ENCODE peak calls at places on chromosomes 4 and X, in ten cellular contexts. S is activated CD4-positive, alpha-beta T cell treated with anti-CD3 and anti-CD28 coated beads, Interleukin-2, amount 50 U/mL, for 24 hours; J is ACHN; A is sciatic nerve; X is endothelial cell; G is NCI-H2171; Q is NCI-H748 treated with DMSO at 0.1 percent for 48 hours; K is MV-4-11; L is GM23248; C is AG08396. E is an unnamed sample.

GRCh38 chr4:77433102-77433733 is 172.4 kb upstream of the CXCL13 start:
- DNase-seq in S (no peak), J (peak), A (no peak), X (peak), G (no peak), Q (peak), K (peak), L (peak), C (peak), E (no peak)

GRCh38 chr4:189436207-189436606 is 504.5 kb upstream of the FRG1 start:
- DNase-seq in S (no peak), J (no peak), A (no peak), X (peak), G (no peak), Q (no peak), K (no peak), L (peak), C (no peak), E (no peak)

GRCh38 chrX:121307441-121307840 is 260.0 kb downstream of the GLUD2 start:
- DNase-seq in S (no peak), J (no peak), A (no peak), X (no peak), G (no peak), Q (no peak), K (peak), L (peak), C (no peak), E (no peak)

GRCh38 chr4:77073981-77074865 is 1.6 kb downstream of the CCNI start:
- DNase-seq in S (no peak), J (no peak), A (no peak), X (no peak), G (no peak), Q (peak), K (no peak), L (peak), C (no peak), E (no peak)

GRCh38 chr4:84596826-84597225 is 13.9 kb downstream of the CDS1 start:
- DNase-seq in S (no peak), J (no peak), A (no peak), X (no peak), G (no peak), Q (no peak), K (peak), L (no peak), C (no peak), E (no peak)

GRCh38 chr4:5888222-5888701 is 4.6 kb downstream of the CRMP1 start:
- DNase-seq in S (no peak), J (no peak), A (no peak), X (peak), G (peak), Q (peak), K (no peak), L (no peak), C (no peak), E (no peak)

GRCh38 chr4:165458451-165458850 is 79.6 kb downstream of the CPE start:
- DNase-seq in S (no peak), J (no peak), A (no peak), X (no peak), G (no peak), Q (no peak), K (no peak), L (peak), C (no peak), E (no peak)

GRCh38 chr4:99651811-99652545 is 5.7 kb downstream of the C4orf54 start:
- DNase-seq in S (no peak), J (no peak), A (no peak), X (no peak), G (no peak), Q (no peak), K (no peak), L (no peak), C (no peak), E (no peak)

GRCh38 chr4:766559-767283 is 59.2 kb downstream of the CPLX1 start:
- DNase-seq in S (no peak), J (no peak), A (no peak), X (no peak), G (no peak), Q (no peak), K (no peak), L (no peak), C (no peak), E (no peak)